ENCODE peak calls at places on chromosomes 16 and 17, in nine cellular contexts. R, T, G, Y, W, U, A, L and C are unnamed samples.

GRCh38 chr16:30609002-30609927 is 924 bp downstream of the ZNF689 start:
- DNase-seq in Y (peak; percentile 56), U (peak; percentile 45), T (no peak), R (peak; percentile 33), G (peak; percentile 23), L (no peak), A (peak; percentile 69), W (peak; percentile 9), C (peak; percentile 41)

GRCh38 chr17:44219126-44219635 is 294 bp downstream of the UBTF start:
- DNase-seq in T (no peak), W (no peak), U (peak; percentile 38), L (no peak), G (peak; percentile 66), Y (peak; percentile 88), R (peak; percentile 46), A (peak; percentile 73), C (peak; percentile 76)

GRCh38 chr16:57264950-57265371 is 19.5 kb downstream of the PLLP start:
- DNase-seq in L (no peak), W (no peak), R (no peak), G (no peak), A (no peak), U (no peak), T (no peak), Y (no peak), C (no peak)

GRCh38 chr17:4256952-4257351 is 6.8 kb downstream of the ANKFY1 start:
- DNase-seq in R (no peak), G (no peak), Y (no peak), A (no peak), U (no peak), T (no peak), L (no peak), W (no peak), C (no peak)

GRCh38 chr17:40953876-40954275 is 12.9 kb downstream of the KRT39 start:
- DNase-seq in U (no peak), L (peak; percentile 85), A (no peak), G (no peak), T (no peak), W (no peak), Y (no peak), R (no peak), C (no peak)

GRCh38 chr16:83301966-83302365 is 505.8 kb upstream of the HSBP1 start:
- DNase-seq in G (no peak), Y (no peak), T (no peak), W (no peak), L (no peak), U (no peak), A (no peak), R (no peak), C (peak; percentile 64)

GRCh38 chr16:4538067-4538385 is 547 bp downstream of the CDIP1 start:
- DNase-seq in T (no peak), Y (no peak), A (peak; percentile 33), W (no peak), R (no peak), U (peak; percentile 16), G (peak; percentile 51), L (no peak), C (no peak)

GRCh38 chr16:77059441-77059840 is 131.5 kb upstream of the MON1B start:
- DNase-seq in T (no peak), R (no peak), U (no peak), L (no peak), G (no peak), Y (no peak), A (no peak), W (no peak), C (no peak)

GRCh38 chr16:23508589-23509440 is 1.5 kb downstream of the GGA2 start:
- DNase-seq in U (peak; percentile 43), A (peak; percentile 17), G (peak; percentile 29), L (no peak), W (no peak), T (no peak), R (no peak), Y (peak; percentile 47), C (peak; percentile 27)